ENCODE peak calls at places on chromosomes 13 and 19, in ten cellular contexts. A, M, S, R, O, U, F, D, C and Z are unnamed samples.

GRCh38 chr13:98706446-98707110 is 45.9 kb downstream of the SLC15A1 start:
- DNase-seq in A (peak), M (no peak), S (no peak), R (peak), O (peak), U (no peak), F (no peak), D (no peak), C (no peak), Z (no peak)

GRCh38 chr19:42846597-42846996 is 32.9 kb downstream of the PSG1 start:
- DNase-seq in A (peak), M (no peak), S (no peak), R (no peak), O (no peak), U (no peak), F (no peak), D (no peak), C (no peak), Z (no peak)

GRCh38 chr19:18991468-18991867 is 41.8 kb downstream of the SUGP2 start:
- DNase-seq in A (no peak), M (no peak), S (no peak), R (no peak), O (no peak), U (no peak), F (no peak), D (no peak), C (no peak), Z (no peak)

GRCh38 chr13:78609464-78610205 is 6.3 kb upstream of the POU4F1 start:
- DNase-seq in A (no peak), M (no peak), S (no peak), R (no peak), O (no peak), U (no peak), F (no peak), D (no peak), C (no peak), Z (no peak)

GRCh38 chr13:46552302-46552680 is 679 bp upstream of the LRCH1 start:
- DNase-seq in A (no peak), M (peak), S (no peak), R (no peak), O (no peak), U (no peak), F (no peak), D (no peak), C (no peak), Z (no peak)

GRCh38 chr13:27997904-27998522 is 9.5 kb upstream of the URAD start:
- DNase-seq in A (peak), M (peak), S (no peak), R (peak), O (no peak), U (no peak), F (peak), D (peak), C (peak), Z (no peak)

GRCh38 chr13:80802946-80803345 is 462.0 kb upstream of the SPRY2 start:
- DNase-seq in A (no peak), M (no peak), S (no peak), R (no peak), O (no peak), U (no peak), F (no peak), D (no peak), C (no peak), Z (no peak)

GRCh38 chr13:106318941-106319411 is 216.5 kb downstream of the EFNB2 start:
- DNase-seq in A (peak), M (no peak), S (no peak), R (peak), O (no peak), U (no peak), F (no peak), D (peak), C (peak), Z (no peak)

GRCh38 chr19:36331353-36332228 is 47.4 kb downstream of the ZFP14 start:
- DNase-seq in A (peak), M (peak), S (peak), R (no peak), O (peak), U (peak), F (peak), D (peak), C (no peak), Z (peak)

GRCh38 chr19:56477429-56478338 is 539 bp upstream of the ZNF667 start:
- DNase-seq in A (peak), M (peak), S (peak), R (no peak), O (no peak), U (peak), F (peak), D (peak), C (no peak), Z (peak)

GRCh38 chr19:32178401-32178800 is 167.0 kb upstream of the ZNF507 start:
- DNase-seq in A (no peak), M (no peak), S (no peak), R (no peak), O (no peak), U (no peak), F (no peak), D (no peak), C (no peak), Z (no peak)

GRCh38 chr19:46271488-46272197 is 25.2 kb upstream of the HIF3A start:
- DNase-seq in A (peak), M (no peak), S (no peak), R (peak), O (no peak), U (no peak), F (no peak), D (peak), C (no peak), Z (no peak)

GRCh38 chr19:15374796-15375440 is 4.7 kb downstream of the AKAP8 start:
- DNase-seq in A (no peak), M (no peak), S (no peak), R (no peak), O (no peak), U (no peak), F (no peak), D (no peak), C (no peak), Z (no peak)

GRCh38 chr19:45528149-45528743 is 21.0 kb downstream of the VASP start:
- DNase-seq in A (peak), M (no peak), S (no peak), R (no peak), O (no peak), U (no peak), F (no peak), D (peak), C (no peak), Z (no peak)

GRCh38 chr13:102580552-102581169 is 16.1 kb upstream of the TPP2 start:
- DNase-seq in A (peak), M (no peak), S (no peak), R (peak), O (no peak), U (no peak), F (peak), D (peak), C (peak), Z (peak)

GRCh38 chr19:46283771-46284170 is 13.1 kb upstream of the HIF3A start:
- DNase-seq in A (no peak), M (no peak), S (no peak), R (no peak), O (no peak), U (no peak), F (no peak), D (no peak), C (no peak), Z (no peak)

GRCh38 chr19:5035105-5035761 is 66.3 kb downstream of the KDM4B start:
- DNase-seq in A (no peak), M (no peak), S (no peak), R (no peak), O (no peak), U (no peak), F (no peak), D (no peak), C (no peak), Z (peak)

GRCh38 chr19:2424686-2425621 is 2.4 kb downstream of the TIMM13 start:
- DNase-seq in A (peak), M (peak), S (no peak), R (no peak), O (no peak), U (no peak), F (no peak), D (peak), C (no peak), Z (no peak)

GRCh38 chr13:35720690-35721554 is 244.4 kb upstream of the MAB21L1 start:
- DNase-seq in A (peak), M (peak), S (peak), R (peak), O (no peak), U (peak), F (peak), D (peak), C (peak), Z (peak)

GRCh38 chr13:66099825-66100224 is 1130.3 kb downstream of the PCDH9 start:
- DNase-seq in A (no peak), M (no peak), S (no peak), R (no peak), O (no peak), U (no peak), F (no peak), D (no peak), C (no peak), Z (no peak)

GRCh38 chr13:27822873-27823311 is 30.6 kb downstream of the GSX1 start:
- DNase-seq in A (no peak), M (no peak), S (no peak), R (no peak), O (no peak), U (no peak), F (no peak), D (peak), C (no peak), Z (no peak)

GRCh38 chr13:75432045-75432444 is 49.9 kb downstream of the TBC1D4 start:
- DNase-seq in A (peak), M (no peak), S (no peak), R (no peak), O (no peak), U (no peak), F (no peak), D (no peak), C (no peak), Z (no peak)

GRCh38 chr13:49693877-49694276 is 2.6 kb upstream of the EBPL start:
- DNase-seq in A (no peak), M (no peak), S (no peak), R (no peak), O (no peak), U (no peak), F (no peak), D (no peak), C (no peak), Z (no peak)

GRCh38 chr19:54426291-54426918 is 11.1 kb downstream of the TTYH1 start:
- DNase-seq in A (no peak), M (no peak), S (no peak), R (no peak), O (no peak), U (no peak), F (no peak), D (no peak), C (no peak), Z (peak)

GRCh38 chr13:41313117-41313516 is 2.0 kb downstream of the NAA16 start:
- DNase-seq in A (no peak), M (no peak), S (no peak), R (no peak), O (no peak), U (no peak), F (no peak), D (no peak), C (no peak), Z (no peak)

GRCh38 chr19:33562636-33563035 is 41.0 kb upstream of the PEPD start:
- DNase-seq in A (no peak), M (no peak), S (no peak), R (no peak), O (no peak), U (no peak), F (no peak), D (no peak), C (no peak), Z (no peak)

GRCh38 chr19:32674153-32674958 is 624 bp downstream of the ANKRD27 start:
- DNase-seq in A (no peak), M (no peak), S (no peak), R (no peak), O (no peak), U (no peak), F (peak), D (no peak), C (no peak), Z (peak)

GRCh38 chr13:44620057-44620456 is 43.9 kb upstream of the TSC22D1 start:
- DNase-seq in A (no peak), M (no peak), S (no peak), R (no peak), O (no peak), U (no peak), F (no peak), D (peak), C (no peak), Z (no peak)

GRCh38 chr19:3403489-3404323 is 37.3 kb downstream of the NFIC start:
- DNase-seq in A (peak), M (peak), S (no peak), R (no peak), O (no peak), U (no peak), F (no peak), D (peak), C (no peak), Z (peak)

GRCh38 chr19:48890551-48890950 is 8.0 kb downstream of the TULP2 start:
- DNase-seq in A (no peak), M (no peak), S (no peak), R (no peak), O (no peak), U (no peak), F (no peak), D (no peak), C (no peak), Z (no peak)

GRCh38 chr13:112057736-112058518 is 9.0 kb upstream of the SOX1 start:
- DNase-seq in A (no peak), M (no peak), S (no peak), R (no peak), O (no peak), U (no peak), F (peak), D (no peak), C (no peak), Z (no peak)